ENCODE peak calls at places on chromosomes 1 and 21, in eight cellular contexts. I, F, V, U, X, Y, L and D are unnamed samples.

GRCh38 chr21:41061701-41062100 is 106.3 kb upstream of the BACE2 start:
- DNase-seq in F (no peak), I (no peak), U (no peak), V (no peak), X (no peak), L (no peak), Y (no peak), D (no peak)

GRCh38 chr1:34167091-34167788 is 2.2 kb upstream of the CSMD2 start:
- DNase-seq in L (no peak), I (no peak), U (no peak), Y (no peak), F (no peak), V (no peak), X (no peak), D (no peak)

GRCh38 chr1:29973406-29973805 is 737.1 kb downstream of the PTPRU start:
- DNase-seq in X (no peak), F (no peak), V (no peak), Y (no peak), U (no peak), I (no peak), L (no peak), D (no peak)

GRCh38 chr1:32464716-32465540 is at the start of gene ZBTB8B:
- DNase-seq in I (peak), V (no peak), Y (peak), L (peak), F (peak), X (no peak), U (peak), D (peak)

GRCh38 chr1:244221961-244222360 is 170.9 kb downstream of the ZBTB18 start:
- DNase-seq in L (no peak), X (no peak), F (peak), Y (no peak), U (no peak), I (no peak), V (no peak), D (no peak)

GRCh38 chr1:212914789-212915188 is 35.6 kb upstream of the VASH2 start:
- DNase-seq in V (no peak), F (no peak), I (no peak), X (no peak), U (no peak), L (no peak), Y (no peak), D (no peak)

GRCh38 chr21:15841856-15842564 is 112.2 kb downstream of the USP25 start:
- DNase-seq in U (peak), F (peak), L (no peak), X (no peak), V (no peak), I (no peak), Y (no peak), D (no peak)

GRCh38 chr1:172671591-172671990 is 12.7 kb downstream of the FASLG start:
- DNase-seq in I (no peak), X (peak), U (peak), Y (no peak), L (no peak), V (no peak), F (peak), D (no peak)

GRCh38 chr1:22216210-22216883 is 73.5 kb upstream of the WNT4 start:
- DNase-seq in I (no peak), Y (no peak), L (peak), F (no peak), V (no peak), U (no peak), X (no peak), D (no peak)

GRCh38 chr1:18090636-18091035 is 17.0 kb upstream of the IGSF21 start:
- DNase-seq in Y (peak), I (no peak), X (no peak), V (no peak), L (no peak), U (no peak), F (no peak), D (no peak)

GRCh38 chr1:40630488-40631223 is 34.8 kb downstream of the RIMS3 start:
- DNase-seq in X (no peak), F (no peak), L (no peak), I (no peak), Y (peak), V (peak), U (peak), D (no peak)

GRCh38 chr1:147377263-147378246 is 135.1 kb downstream of the CHD1L start:
- DNase-seq in I (no peak), X (no peak), V (no peak), Y (no peak), U (no peak), F (no peak), L (no peak), D (no peak)

GRCh38 chr1:17841944-17842343 is 86.8 kb downstream of the ACTL8 start:
- DNase-seq in X (no peak), L (no peak), Y (no peak), F (no peak), I (no peak), U (no peak), V (no peak), D (no peak)

GRCh38 chr1:148353461-148354283 is 129.4 kb downstream of the PPIAL4G start:
- DNase-seq in L (no peak), U (peak), V (no peak), Y (no peak), F (peak), X (no peak), I (no peak), D (no peak)

GRCh38 chr1:193479187-193479586 is 292.8 kb upstream of the B3GALT2 start:
- DNase-seq in L (peak), I (no peak), Y (no peak), X (no peak), U (no peak), V (peak), F (no peak), D (no peak)

GRCh38 chr1:30513396-30514136 is 209.8 kb downstream of the MATN1 start:
- DNase-seq in I (no peak), L (no peak), F (no peak), Y (no peak), V (no peak), X (no peak), U (no peak), D (peak)

GRCh38 chr1:22039594-22040347 is 12.7 kb upstream of the CDC42 start:
- DNase-seq in X (no peak), L (peak), Y (no peak), I (peak), F (peak), V (peak), U (peak), D (peak)

GRCh38 chr1:85603086-85603485 is 22.5 kb downstream of the CCN1 start:
- DNase-seq in F (no peak), I (no peak), X (no peak), U (no peak), L (no peak), V (no peak), Y (peak), D (no peak)

GRCh38 chr1:182186757-182187146 is 125.2 kb upstream of the ZNF648 start:
- DNase-seq in Y (no peak), X (no peak), V (no peak), F (no peak), U (no peak), I (no peak), L (no peak), D (no peak)

GRCh38 chr1:247360991-247361721 is 29.5 kb upstream of the ZNF496 start:
- DNase-seq in F (no peak), L (peak), U (no peak), I (peak), Y (no peak), V (no peak), X (no peak), D (no peak)

GRCh38 chr1:183572721-183573120 is 17.5 kb downstream of the NCF2 start:
- DNase-seq in Y (no peak), V (no peak), X (no peak), L (no peak), F (no peak), I (no peak), U (no peak), D (no peak)

GRCh38 chr1:8821084-8821483 is 3.6 kb upstream of the RERE start:
- DNase-seq in U (no peak), F (no peak), Y (no peak), X (no peak), V (no peak), L (no peak), I (no peak), D (no peak)

GRCh38 chr1:9494936-9495758 is 44.1 kb upstream of the SLC25A33 start:
- DNase-seq in U (peak), X (no peak), I (peak), Y (peak), F (no peak), L (peak), V (peak), D (peak)

GRCh38 chr1:109490029-109490933 is 3.6 kb upstream of the CYB561D1 start:
- DNase-seq in F (no peak), X (no peak), U (peak), L (no peak), Y (peak), I (peak), V (peak), D (peak)

GRCh38 chr1:65253800-65254319 is 55.5 kb upstream of the DNAJC6 start:
- DNase-seq in U (peak), X (no peak), F (no peak), L (no peak), I (no peak), Y (no peak), V (no peak), D (no peak)

GRCh38 chr1:65250826-65251225 is 58.5 kb upstream of the DNAJC6 start:
- DNase-seq in X (no peak), F (no peak), U (no peak), Y (no peak), I (no peak), V (no peak), L (no peak), D (no peak)

GRCh38 chr1:65255088-65256050 is 54.0 kb upstream of the DNAJC6 start:
- DNase-seq in X (no peak), U (peak), V (no peak), I (no peak), Y (peak), F (no peak), L (no peak), D (no peak)

GRCh38 chr1:65256860-65257719 is 52.3 kb upstream of the DNAJC6 start:
- DNase-seq in U (no peak), X (no peak), Y (no peak), F (no peak), I (no peak), L (no peak), V (no peak), D (no peak)

GRCh38 chr1:65254320-65255087 is 54.8 kb upstream of the DNAJC6 start:
- DNase-seq in I (peak), X (no peak), V (peak), U (peak), Y (peak), L (peak), F (no peak), D (peak)
- TF ChIP-seq CTCF in I (no peak), X (peak), V (peak), U (peak), Y (peak), L (no peak), F (no peak), D (no peak)

GRCh38 chr1:177164380-177165068 is at the start of gene ASTN1:
- DNase-seq in V (no peak), L (no peak), Y (peak), U (no peak), X (no peak), I (no peak), F (no peak), D (no peak)

GRCh38 chr1:177165069-177165439 is 542 bp upstream of the ASTN1 start:
- DNase-seq in L (no peak), U (no peak), Y (no peak), F (no peak), X (no peak), I (no peak), V (no peak), D (no peak)

GRCh38 chr1:177163844-177164379 is 600 bp downstream of the ASTN1 start:
- DNase-seq in V (no peak), Y (peak), L (no peak), X (no peak), I (no peak), F (no peak), U (no peak), D (no peak)
- H3K4me3 ChIP-seq in V (no peak), Y (peak), L (peak), X (peak), I (peak), F (peak), U (peak), D (no peak)

DNA sequence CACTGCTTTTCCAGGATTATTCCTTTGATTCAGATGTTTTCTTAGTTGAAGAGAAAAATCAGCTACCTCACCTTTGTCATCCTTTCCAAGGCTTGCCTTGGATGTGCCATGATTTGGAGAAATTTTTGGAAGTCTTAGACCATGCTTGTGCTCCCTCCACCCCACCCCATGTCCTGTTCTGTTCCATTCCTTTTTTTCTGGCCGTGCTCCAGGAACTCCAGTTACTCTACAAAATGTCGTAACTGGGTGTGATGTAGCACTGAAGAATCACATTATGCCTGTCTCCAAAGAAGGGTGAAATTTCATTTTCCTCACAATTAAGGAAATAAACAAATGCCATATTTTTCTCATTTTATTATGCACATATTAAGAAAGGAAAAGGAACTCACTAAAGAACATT is 217.8 kb upstream of the ZRANB2 start:
- DNase-seq in U (no peak), Y (no peak), X (no peak), V (no peak), F (no peak), I (no peak), L (no peak), D (no peak)
- TF ChIP-seq CTCF in U (no peak), Y (no peak), X (no peak), V (no peak), F (no peak), I (no peak), L (no peak), D (no peak)

DNA sequence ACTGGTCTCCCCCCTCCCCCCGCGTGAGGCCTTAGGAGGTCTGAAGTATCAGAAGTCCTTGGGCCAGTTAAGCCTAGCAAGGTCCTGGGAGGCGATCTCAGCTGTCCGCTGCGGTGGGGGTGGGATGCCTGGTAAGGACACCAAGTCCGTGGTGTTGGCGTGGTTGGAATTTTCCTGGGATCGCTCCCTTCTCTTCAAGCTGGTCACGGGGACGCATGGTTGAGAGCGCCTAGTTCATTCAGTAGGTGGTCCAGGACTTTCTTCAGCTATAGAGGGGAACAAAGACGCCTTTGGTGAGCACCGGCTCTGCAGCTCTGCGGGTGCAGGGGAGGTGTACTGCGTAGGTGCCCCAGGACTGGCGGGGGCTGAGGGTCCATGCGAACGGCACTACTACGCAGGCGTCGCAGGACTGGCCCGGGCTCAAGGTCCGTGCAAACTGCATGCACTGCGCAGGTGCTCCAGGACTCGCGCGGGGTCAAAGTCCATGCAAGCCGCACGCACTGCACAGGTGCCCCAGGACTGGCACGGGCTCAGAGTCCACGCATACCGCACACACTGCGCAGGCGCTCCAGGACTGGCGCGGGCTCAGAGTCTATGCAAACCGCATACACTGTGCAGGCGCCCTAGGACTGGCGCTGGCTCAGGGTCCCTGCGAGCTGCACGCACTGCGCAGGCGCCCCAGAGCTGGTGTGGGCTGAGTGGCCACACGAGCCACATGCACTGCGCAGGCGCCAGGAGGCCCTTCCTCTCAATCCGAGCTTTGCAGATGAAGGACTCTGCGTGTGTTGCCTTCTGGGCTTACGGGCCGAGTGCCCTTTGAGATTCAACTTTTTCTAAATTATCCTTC is 36.6 kb upstream of the HMGN1 start:
- DNase-seq in F (peak), Y (peak), L (peak), X (no peak), I (peak), V (no peak), U (peak), D (peak)
- H3K4me3 ChIP-seq in F (peak), Y (no peak), L (peak), X (peak), I (peak), V (no peak), U (peak), D (no peak)

DNA sequence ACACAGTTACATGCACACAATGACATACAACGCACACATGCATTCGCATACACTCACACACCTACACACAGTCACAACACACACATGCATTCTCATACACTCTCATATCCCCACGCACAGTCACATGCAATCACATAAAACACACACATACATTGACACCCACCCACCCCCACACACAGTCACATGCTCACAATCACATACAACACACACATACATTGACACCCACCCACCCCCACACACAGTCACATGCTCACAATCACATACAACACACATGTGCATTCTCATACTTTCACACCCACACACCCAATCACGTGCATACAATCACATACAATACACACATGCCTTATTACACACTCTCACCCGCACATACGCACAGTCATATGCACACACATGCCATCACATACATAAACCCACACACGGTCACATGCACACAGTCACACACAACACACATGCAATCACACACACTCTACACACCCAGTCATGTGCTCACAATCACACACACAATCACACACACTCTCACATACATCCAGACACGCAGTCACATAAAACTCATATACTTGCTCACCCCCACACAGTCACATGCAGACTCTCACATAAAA is 134.3 kb downstream of the CASZ1 start:
- DNase-seq in I (no peak), F (no peak), L (no peak), Y (no peak), U (no peak), X (no peak), V (no peak), D (no peak)
- TF ChIP-seq CTCF in I (no peak), F (no peak), L (no peak), Y (no peak), U (no peak), X (no peak), V (no peak), D (no peak)

GRCh38 chr1:204098683-204099082 is 25.8 kb downstream of the SOX13 start:
- DNase-seq in X (no peak), L (no peak), Y (no peak), F (no peak), V (no peak), I (no peak), U (no peak), D (no peak)
- H3K4me3 ChIP-seq in X (no peak), L (no peak), Y (no peak), F (no peak), V (no peak), I (no peak), U (no peak), D (no peak)

GRCh38 chr1:77888071-77888428 is 374 bp upstream of the NEXN start:
- DNase-seq in Y (no peak), I (no peak), L (peak), V (no peak), F (peak), U (peak), X (peak), D (no peak)
- TF ChIP-seq CTCF in Y (no peak), I (no peak), L (no peak), V (no peak), F (peak), U (peak), X (peak), D (no peak)

DNA sequence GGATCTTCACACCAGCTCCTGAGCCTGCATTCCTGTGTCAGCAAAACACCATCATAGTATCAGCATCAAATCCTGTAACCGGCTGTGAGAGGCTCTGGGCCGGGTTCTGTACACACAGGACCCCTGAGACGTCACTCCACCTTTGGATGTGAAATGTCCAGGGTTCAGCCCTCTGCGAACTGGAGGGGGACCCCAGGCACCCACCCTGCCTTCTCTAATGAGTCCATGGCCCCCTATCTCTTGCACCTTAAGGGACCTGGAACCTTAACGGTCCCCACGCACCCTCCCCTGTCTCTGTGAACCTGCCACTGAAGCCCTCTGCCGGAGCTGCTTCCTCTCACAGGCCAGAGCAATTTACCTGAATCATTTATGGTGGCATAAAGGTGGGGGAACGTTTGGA is 257.8 kb downstream of the NPHP4 start:
- DNase-seq in F (no peak), L (peak), V (no peak), U (no peak), I (no peak), Y (no peak), X (no peak), D (no peak)
- H3K4me3 ChIP-seq in F (no peak), L (no peak), V (no peak), U (no peak), I (no peak), Y (no peak), X (no peak), D (no peak)